ENCODE peak calls at places on chromosomes 1 and 21, in five cellular contexts. Z is transverse colon; A is esophagus muscularis mucosa; J is CD8-positive, alpha-beta T cell; Y is testis. U is an unnamed sample.

GRCh38 chr1:172322219-172323061 is 98.0 kb upstream of the C1orf105 start:
- DNase-seq in Z (no peak), A (no peak), J (no peak), Y (no peak), U (peak)

GRCh38 chr1:27594542-27595510 is 9.1 kb downstream of the AHDC1 start:
- DNase-seq in Z (no peak), A (no peak), J (no peak), Y (no peak), U (no peak)

GRCh38 chr1:202034683-202035462 is 24.5 kb downstream of the ELF3 start:
- DNase-seq in Z (peak), A (no peak), J (no peak), Y (peak), U (peak)

GRCh38 chr1:204443260-204443619 is 31.6 kb upstream of the PPP1R15B start:
- DNase-seq in Z (no peak), A (no peak), J (no peak), Y (no peak), U (peak)

GRCh38 chr1:201597551-201598230 is 58.8 kb downstream of the NAV1 start:
- DNase-seq in Z (peak), A (no peak), J (no peak), Y (no peak), U (peak)

GRCh38 chr1:9448132-9449105 is 90.8 kb upstream of the SLC25A33 start:
- DNase-seq in Z (no peak), A (no peak), J (no peak), Y (no peak), U (no peak)

GRCh38 chr21:29187939-29188338 is 57.5 kb downstream of the MAP3K7CL start:
- DNase-seq in Z (no peak), A (no peak), J (no peak), Y (no peak), U (peak)

GRCh38 chr1:108016451-108016920 is 51.5 kb upstream of the VAV3 start:
- DNase-seq in Z (no peak), A (no peak), J (no peak), Y (no peak), U (no peak)

GRCh38 chr1:224582041-224582440 is 34.1 kb upstream of the CNIH3 start:
- DNase-seq in Z (no peak), A (peak), J (no peak), Y (no peak), U (no peak)

GRCh38 chr1:119656410-119656955 is 8.4 kb upstream of the ZNF697 start:
- DNase-seq in Z (no peak), A (no peak), J (no peak), Y (no peak), U (no peak)

GRCh38 chr1:1763657-1764621 is 14.3 kb downstream of the NADK start:
- DNase-seq in Z (no peak), A (no peak), J (no peak), Y (peak), U (peak)

GRCh38 chr1:95953005-95953404 is 719.0 kb downstream of the RWDD3 start:
- DNase-seq in Z (no peak), A (no peak), J (no peak), Y (no peak), U (peak)

GRCh38 chr1:93437976-93438605 is 9.8 kb upstream of the FNBP1L start:
- DNase-seq in Z (no peak), A (no peak), J (no peak), Y (no peak), U (no peak)

GRCh38 chr1:117673405-117673804 is 67.6 kb downstream of the TENT5C start:
- DNase-seq in Z (no peak), A (no peak), J (no peak), Y (no peak), U (no peak)

GRCh38 chr1:93638307-93638847 is 43.3 kb downstream of the BCAR3 start:
- DNase-seq in Z (no peak), A (no peak), J (no peak), Y (peak), U (peak)

GRCh38 chr1:241518447-241519307 is 878 bp downstream of the FH start:
- DNase-seq in Z (peak), A (no peak), J (peak), Y (no peak), U (peak)

GRCh38 chr1:216670118-216670870 is 52.9 kb downstream of the ESRRG start:
- DNase-seq in Z (no peak), A (no peak), J (no peak), Y (no peak), U (no peak)

GRCh38 chr1:192577145-192578140 is 1.9 kb downstream of the RGS1 start:
- DNase-seq in Z (no peak), A (no peak), J (no peak), Y (no peak), U (no peak)

GRCh38 chr1:68384321-68384813 is 65.4 kb downstream of the RPE65 start:
- DNase-seq in Z (no peak), A (no peak), J (no peak), Y (no peak), U (no peak)

GRCh38 chr21:36893581-36893980 is 72.9 kb downstream of the HLCS start:
- DNase-seq in Z (no peak), A (peak), J (no peak), Y (no peak), U (no peak)

GRCh38 chr1:46196609-46197008 is 1.6 kb downstream of the POMGNT1 start:
- DNase-seq in Z (no peak), A (no peak), J (no peak), Y (no peak), U (no peak)

GRCh38 chr1:59673575-59674467 is 140.9 kb upstream of the HOOK1 start:
- DNase-seq in Z (peak), A (peak), J (no peak), Y (no peak), U (peak)

GRCh38 chr1:221097479-221098281 is 218.4 kb downstream of the HLX start:
- DNase-seq in Z (no peak), A (no peak), J (no peak), Y (no peak), U (peak)

GRCh38 chr1:34865573-34865972 is 6.0 kb upstream of the SMIM12 start:
- DNase-seq in Z (no peak), A (no peak), J (no peak), Y (no peak), U (no peak)

GRCh38 chr1:8796812-8797211 is 20.6 kb downstream of the RERE start:
- DNase-seq in Z (no peak), A (no peak), J (no peak), Y (no peak), U (no peak)

GRCh38 chr1:58858344-58858673 is 74.5 kb upstream of the JUN start:
- DNase-seq in Z (no peak), A (no peak), J (peak), Y (no peak), U (no peak)

GRCh38 chr1:85048296-85049064 is at the start of gene MCOLN3:
- DNase-seq in Z (peak), A (no peak), J (peak), Y (peak), U (peak)

GRCh38 chr1:179043266-179043665 is 17.6 kb downstream of the FAM20B start:
- DNase-seq in Z (no peak), A (no peak), J (no peak), Y (no peak), U (no peak)

GRCh38 chr1:114088392-114089299 is 65.0 kb downstream of the SYT6 start:
- DNase-seq in Z (no peak), A (no peak), J (no peak), Y (no peak), U (no peak)

GRCh38 chr1:199085903-199086302 is 447.1 kb downstream of the PTPRC start:
- DNase-seq in Z (no peak), A (no peak), J (no peak), Y (no peak), U (no peak)
- TF ChIP-seq CTCF in Z (no peak), A (no peak), J (no peak), Y (no peak), U (no peak)

GRCh38 chr21:35106246-35106835 is 57.2 kb upstream of the RUNX1 start:
- DNase-seq in Z (no peak), A (no peak), J (no peak), Y (peak), U (no peak)
- H3K27ac ChIP-seq in Z (no peak), A (no peak), J (no peak), Y (no peak), U (no peak)

DNA sequence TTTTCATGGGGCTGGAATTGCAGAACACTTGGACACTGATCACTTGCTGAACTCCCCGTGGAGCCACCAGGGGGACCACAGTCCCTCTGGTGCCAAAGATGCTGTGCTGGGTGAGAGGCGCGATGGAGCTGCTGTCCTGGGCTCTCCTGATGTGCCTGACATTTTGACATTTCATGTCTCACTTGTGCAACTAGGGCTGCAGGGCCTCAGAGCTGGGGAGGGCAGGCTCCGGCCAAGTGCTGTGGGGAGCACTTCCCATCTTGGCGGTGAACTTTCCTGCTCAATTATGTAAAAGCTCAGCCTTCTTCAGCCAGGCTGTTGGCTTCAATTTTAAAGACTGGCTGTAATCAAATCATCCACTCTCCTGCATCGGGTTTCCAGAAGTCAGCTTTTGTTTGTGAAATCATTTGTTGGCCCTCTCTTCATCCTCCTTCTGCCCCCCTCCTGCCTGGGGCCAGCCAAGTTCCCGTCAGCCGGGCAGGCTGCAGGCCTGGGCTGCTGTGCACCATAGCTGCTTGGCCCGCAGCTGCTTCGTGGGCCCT is 36.8 kb downstream of the KCNAB2 start:
- DNase-seq in Z (no peak), A (no peak), J (no peak), Y (peak), U (no peak)
- TF ChIP-seq CTCF in Z (no peak), A (no peak), J (no peak), Y (no peak), U (no peak)

GRCh38 chr1:11531943-11532342 is 53.0 kb downstream of the DISP3 start:
- DNase-seq in Z (no peak), A (no peak), J (no peak), Y (no peak), U (no peak)
- H3K27ac ChIP-seq in Z (no peak), A (no peak), J (no peak), Y (no peak), U (no peak)

DNA sequence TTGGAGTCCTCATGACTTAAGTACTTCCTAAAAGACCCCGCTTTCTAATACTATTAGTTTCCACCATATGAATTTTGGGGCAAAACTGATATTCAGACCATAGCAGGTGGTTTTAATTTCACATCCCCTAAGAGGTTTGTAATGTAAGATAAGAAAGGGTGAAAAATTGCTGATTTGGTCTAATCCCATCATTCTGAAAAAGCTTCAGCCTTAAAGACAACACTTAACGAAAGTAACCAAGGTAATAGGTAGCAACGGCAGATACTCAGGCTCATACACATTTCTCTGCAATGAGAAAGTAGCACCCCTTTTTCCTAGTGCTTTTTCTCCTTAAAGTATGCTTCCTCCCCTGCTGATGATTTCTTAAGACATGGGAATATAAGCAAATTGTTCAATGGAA is 376.9 kb upstream of the LYPLAL1 start:
- DNase-seq in Z (no peak), A (no peak), J (no peak), Y (no peak), U (no peak)
- TF ChIP-seq CTCF in Z (no peak), A (no peak), J (no peak), Y (no peak), U (no peak)

DNA sequence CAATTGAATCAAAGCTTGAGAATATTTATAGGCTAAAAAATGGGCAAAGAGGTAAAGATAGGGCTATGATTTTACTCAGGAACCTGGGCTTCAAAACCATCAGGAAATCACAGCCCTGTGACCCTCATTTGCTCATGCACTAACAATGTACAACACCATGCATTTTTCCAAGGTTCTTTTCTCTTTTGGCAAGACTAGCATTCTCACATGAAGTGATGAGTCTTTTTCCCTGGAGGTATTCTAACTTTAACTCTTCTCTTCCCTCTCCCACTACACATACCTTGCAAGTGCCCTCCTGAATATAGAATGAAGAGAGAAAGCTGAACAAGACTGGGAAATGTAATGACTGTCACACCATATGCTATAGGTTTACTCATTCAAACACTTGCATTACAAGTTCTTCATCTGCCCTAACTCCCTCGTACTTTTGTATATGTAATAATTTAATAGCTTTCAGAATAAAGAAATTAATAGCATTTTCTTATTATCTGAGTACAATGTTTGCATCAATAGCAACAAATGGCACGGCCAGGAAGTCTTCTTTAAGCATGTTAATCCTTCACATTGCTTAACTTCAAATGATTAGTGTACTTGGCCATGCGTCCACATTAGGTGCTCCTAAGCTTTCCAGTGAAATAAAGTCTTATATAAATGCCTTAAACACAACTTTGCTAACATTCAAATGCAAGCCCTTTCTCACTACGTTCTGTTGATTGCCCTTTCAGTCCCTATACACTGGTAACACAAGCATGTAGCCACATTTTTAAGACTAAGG is 1.8 kb downstream of the NIBAN1 start:
- DNase-seq in Z (no peak), A (no peak), J (no peak), Y (no peak), U (no peak)
- H3K27ac ChIP-seq in Z (peak), A (peak), J (no peak), Y (no peak), U (peak)

GRCh38 chr21:32979598-32980268 is 46.0 kb upstream of the OLIG2 start:
- DNase-seq in Z (no peak), A (peak), J (no peak), Y (no peak), U (no peak)

GRCh38 chr21:32976791-32977190 is 48.9 kb upstream of the OLIG2 start:
- DNase-seq in Z (no peak), A (peak), J (no peak), Y (no peak), U (no peak)

GRCh38 chr21:32981096-32981495 is 44.6 kb upstream of the OLIG2 start:
- DNase-seq in Z (no peak), A (peak), J (no peak), Y (no peak), U (no peak)

GRCh38 chr21:32977216-32977615 is 48.5 kb upstream of the OLIG2 start:
- DNase-seq in Z (no peak), A (peak), J (no peak), Y (no peak), U (no peak)

GRCh38 chr21:32978346-32979270 is 47.1 kb upstream of the OLIG2 start:
- DNase-seq in Z (no peak), A (peak), J (no peak), Y (no peak), U (no peak)
- TF ChIP-seq CTCF in Z (no peak), A (no peak), J (no peak), Y (no peak), U (no peak)